ENCODE peak calls at places on chromosome 5, in four cellular contexts. G is psoas muscle; X is naive thymus-derived CD4-positive, alpha-beta T cell; W is right atrium auricular region. Z is an unnamed sample.

GRCh38 chr5:180803181-180804128 is 849 bp upstream of the MGAT1 start:
- DNase-seq in W (peak), G (peak), X (peak), Z (peak)

GRCh38 chr5:79448336-79448735 is 65.6 kb downstream of the HOMER1 start:
- DNase-seq in G (no peak), X (no peak), W (no peak), Z (no peak)

GRCh38 chr5:54524082-54524481 is 6.5 kb downstream of the SNX18 start:
- DNase-seq in W (no peak), G (no peak), X (no peak), Z (no peak)

GRCh38 chr5:153511632-153512031 is 21.2 kb downstream of the GRIA1 start:
- DNase-seq in X (no peak), W (no peak), G (no peak), Z (no peak)

GRCh38 chr5:102049517-102049916 is 246.6 kb downstream of the SLCO4C1 start:
- DNase-seq in X (no peak), G (no peak), W (no peak), Z (peak)

GRCh38 chr5:140563554-140563953 is 844 bp downstream of the APBB3 start:
- DNase-seq in X (no peak), G (no peak), W (peak), Z (no peak)

GRCh38 chr5:121969660-121970295 is 8.0 kb downstream of the SRFBP1 start:
- DNase-seq in W (no peak), X (no peak), G (no peak), Z (no peak)

GRCh38 chr5:169050146-169050571 is 250.8 kb downstream of the SLIT3 start:
- DNase-seq in X (no peak), W (no peak), G (no peak), Z (no peak)

GRCh38 chr5:82151622-82152021 is 126.5 kb downstream of the RPS23 start:
- DNase-seq in W (no peak), G (no peak), X (no peak), Z (no peak)

Z was measured in A673.